ENCODE peak calls at places on chromosomes 11 and 22, in four cellular contexts. One of them, this sample, is unnamed.

GRCh38 chr11:131354251-131354701 is 16.1 kb upstream of the NTM start:
- DNase-seq in K562: no peak
- DNase-seq in HepG2: no peak
- DNase-seq in GM12878: no peak
- DNase-seq in this sample: no peak

GRCh38 chr22:18024276-18024939 is at the start of gene MICAL3:
- DNase-seq in K562: peak; percentile 85
- DNase-seq in HepG2: no peak
- DNase-seq in GM12878: no peak
- DNase-seq in this sample: no peak

GRCh38 chr11:62446091-62446490 is 27.3 kb downstream of the SCGB1A1 start:
- DNase-seq in K562: no peak
- DNase-seq in HepG2: no peak
- DNase-seq in GM12878: no peak
- DNase-seq in this sample: no peak

GRCh38 chr22:37324340-37325023 is 42.2 kb downstream of the CYTH4 start:
- DNase-seq in K562: no peak
- DNase-seq in HepG2: no peak
- DNase-seq in GM12878: no peak
- DNase-seq in this sample: no peak

GRCh38 chr11:24239016-24239720 is 257.7 kb upstream of the LUZP2 start:
- DNase-seq in K562: no peak
- DNase-seq in HepG2: no peak
- DNase-seq in GM12878: no peak
- DNase-seq in this sample: no peak

GRCh38 chr11:102603091-102603490 is 22.0 kb downstream of the MMP20 start:
- DNase-seq in K562: no peak
- DNase-seq in HepG2: peak; percentile 98
- DNase-seq in GM12878: no peak
- DNase-seq in this sample: no peak

GRCh38 chr11:819943-820649 is 1.4 kb downstream of the PNPLA2 start:
- DNase-seq in K562: peak; percentile 80
- DNase-seq in HepG2: peak; percentile 94
- DNase-seq in GM12878: no peak
- DNase-seq in this sample: no peak

GRCh38 chr11:55669376-55669775 is 7.4 kb downstream of the OR4C6 start:
- DNase-seq in K562: no peak
- DNase-seq in HepG2: no peak
- DNase-seq in GM12878: no peak
- DNase-seq in this sample: no peak

GRCh38 chr22:26323013-26323412 is 106.0 kb upstream of the ASPHD2 start:
- DNase-seq in K562: no peak
- DNase-seq in HepG2: no peak
- DNase-seq in GM12878: no peak
- DNase-seq in this sample: no peak

GRCh38 chr11:35554491-35555237 is 29.2 kb upstream of the PAMR1 start:
- DNase-seq in K562: no peak
- DNase-seq in HepG2: no peak
- DNase-seq in GM12878: no peak
- DNase-seq in this sample: no peak

GRCh38 chr11:35558468-35558867 is 33.1 kb upstream of the PAMR1 start:
- DNase-seq in K562: no peak
- DNase-seq in HepG2: no peak
- DNase-seq in GM12878: no peak
- DNase-seq in this sample: no peak

GRCh38 chr11:35553021-35553420 is 27.6 kb upstream of the PAMR1 start:
- DNase-seq in K562: no peak
- DNase-seq in HepG2: no peak
- DNase-seq in GM12878: no peak
- DNase-seq in this sample: no peak

GRCh38 chr11:35553831-35554230 is 28.4 kb upstream of the PAMR1 start:
- DNase-seq in K562: no peak
- DNase-seq in HepG2: no peak
- DNase-seq in GM12878: no peak
- DNase-seq in this sample: no peak

GRCh38 chr11:35555238-35555887 is 29.9 kb upstream of the PAMR1 start:
- DNase-seq in K562: no peak
- DNase-seq in HepG2: no peak
- DNase-seq in GM12878: no peak
- DNase-seq in this sample: no peak
- H2AFZ ChIP-seq in K562: no peak overlapping the region
- H2AFZ ChIP-seq in HepG2: no peak overlapping the region
- H2AFZ ChIP-seq in GM12878: no peak overlapping the region
- H2AFZ ChIP-seq in this sample: peak overlapping the region; percentile 44

DNA sequence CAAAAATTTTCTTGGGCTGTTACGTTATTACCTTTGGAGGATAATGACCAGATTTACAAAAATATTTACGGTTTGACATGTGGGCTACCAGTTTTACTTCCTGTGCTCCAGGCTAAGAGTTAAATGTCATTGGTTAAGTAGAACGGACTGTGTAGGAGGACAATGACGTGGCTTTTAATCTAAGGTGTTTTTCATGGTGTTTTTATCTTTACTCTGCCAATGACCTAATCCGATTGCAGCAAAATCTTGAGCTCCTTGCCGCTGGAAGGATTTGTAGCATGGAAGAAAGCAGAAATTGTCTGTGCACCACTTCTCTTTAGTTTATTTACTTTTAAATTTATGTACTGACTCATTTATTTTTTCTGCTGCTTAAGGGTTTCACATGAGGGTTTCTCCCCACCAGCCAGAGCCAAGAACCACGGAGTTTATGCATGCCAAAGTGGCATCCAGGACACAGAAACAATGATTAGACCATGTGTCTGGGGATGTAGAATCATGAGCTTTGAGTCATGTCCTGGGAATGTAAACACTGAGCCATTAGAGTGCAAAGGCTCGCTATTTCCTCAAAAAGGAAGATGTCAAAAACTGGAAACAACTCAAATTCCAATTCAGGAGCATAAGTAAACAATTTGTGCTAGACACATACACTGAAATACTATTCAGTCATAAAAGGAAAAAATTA is 1.9 kb upstream of the CARD16 start:
- DNase-seq in K562: no peak
- DNase-seq in HepG2: peak; percentile 92
- DNase-seq in GM12878: no peak
- DNase-seq in this sample: no peak
- TF ChIP-seq ZNF274 in K562: no peak
- TF ChIP-seq ZNF274 in HepG2: no peak
- TF ChIP-seq ZNF274 in GM12878: no peak
- TF ChIP-seq ZNF274 in this sample: no peak

GRCh38 chr11:119590651-119591308 is 138.2 kb downstream of the NECTIN1 start:
- DNase-seq in K562: no peak
- DNase-seq in HepG2: no peak
- DNase-seq in GM12878: no peak
- DNase-seq in this sample: no peak
- TF ChIP-seq KDM1A in K562: no peak
- TF ChIP-seq KDM1A in HepG2: no peak
- TF ChIP-seq KDM1A in GM12878: no peak
- TF ChIP-seq KDM1A in this sample: no peak

DNA sequence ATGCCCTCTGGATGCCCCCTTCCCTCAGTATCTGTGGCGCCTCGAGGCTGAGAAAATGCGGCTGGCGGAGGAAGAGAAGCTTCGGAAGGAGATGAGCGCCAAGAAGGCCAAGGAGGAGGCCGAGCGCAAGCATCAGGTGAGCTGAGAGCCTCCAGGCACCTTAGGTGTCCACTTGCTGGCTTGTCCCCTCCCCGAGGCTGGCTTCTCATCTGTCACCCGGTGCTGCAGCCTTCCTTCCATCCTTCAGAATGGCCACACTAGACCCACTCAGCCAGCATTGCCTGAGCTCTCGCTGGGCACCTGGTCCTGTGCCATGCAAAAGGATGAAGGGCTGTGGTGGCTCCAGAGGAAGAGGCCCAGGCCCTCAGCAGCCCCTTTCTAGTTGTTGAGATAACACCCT is 52.3 kb downstream of the MYO7A start:
- DNase-seq in K562: no peak
- DNase-seq in HepG2: no peak
- DNase-seq in GM12878: no peak
- DNase-seq in this sample: no peak
- H2AFZ ChIP-seq in K562: no peak overlapping the region
- H2AFZ ChIP-seq in HepG2: no peak overlapping the region
- H2AFZ ChIP-seq in GM12878: no peak overlapping the region
- H2AFZ ChIP-seq in this sample: no peak overlapping the region

GRCh38 chr11:2459796-2460531 is 15.2 kb downstream of the KCNQ1 start:
- DNase-seq in K562: no peak
- DNase-seq in HepG2: no peak
- DNase-seq in GM12878: no peak
- DNase-seq in this sample: no peak
- TF ChIP-seq ZNF274 in K562: no peak
- TF ChIP-seq ZNF274 in HepG2: no peak
- TF ChIP-seq ZNF274 in GM12878: no peak
- TF ChIP-seq ZNF274 in this sample: no peak

DNA sequence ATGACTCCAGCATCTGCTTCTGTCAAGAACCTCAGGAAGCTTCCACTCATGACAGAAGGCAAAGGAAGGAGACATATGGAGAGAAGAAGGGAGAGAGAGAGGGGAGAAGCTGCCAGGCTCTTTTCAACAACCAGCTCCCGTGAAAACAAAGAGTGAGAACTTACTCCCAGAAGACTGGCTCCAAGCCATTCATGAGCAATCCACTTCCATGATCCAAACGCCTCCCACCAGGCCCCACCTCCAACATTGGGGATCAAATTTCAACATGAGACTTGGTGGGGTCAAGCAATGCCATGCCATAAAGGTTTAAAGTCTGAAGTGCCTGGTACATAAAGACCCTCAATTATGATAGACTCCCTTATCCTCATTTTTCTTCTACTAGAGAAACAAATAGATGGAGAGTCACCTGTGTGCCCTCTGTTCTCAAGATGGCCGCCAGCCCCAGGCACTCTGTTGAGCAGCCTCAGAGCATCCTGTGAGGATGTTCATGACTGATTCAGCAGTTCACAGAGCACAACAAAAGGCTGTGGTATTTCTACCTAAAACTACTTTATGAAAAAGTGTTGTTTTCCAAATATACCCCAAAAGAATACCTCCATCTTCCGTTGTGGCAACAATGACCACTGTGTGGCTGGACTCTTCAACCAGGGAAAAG is 69.0 kb upstream of the CRTAM start:
- DNase-seq in K562: no peak
- DNase-seq in HepG2: no peak
- DNase-seq in GM12878: no peak
- DNase-seq in this sample: no peak
- TF ChIP-seq KDM1A in K562: no peak
- TF ChIP-seq KDM1A in HepG2: no peak
- TF ChIP-seq KDM1A in GM12878: no peak
- TF ChIP-seq KDM1A in this sample: no peak

DNA sequence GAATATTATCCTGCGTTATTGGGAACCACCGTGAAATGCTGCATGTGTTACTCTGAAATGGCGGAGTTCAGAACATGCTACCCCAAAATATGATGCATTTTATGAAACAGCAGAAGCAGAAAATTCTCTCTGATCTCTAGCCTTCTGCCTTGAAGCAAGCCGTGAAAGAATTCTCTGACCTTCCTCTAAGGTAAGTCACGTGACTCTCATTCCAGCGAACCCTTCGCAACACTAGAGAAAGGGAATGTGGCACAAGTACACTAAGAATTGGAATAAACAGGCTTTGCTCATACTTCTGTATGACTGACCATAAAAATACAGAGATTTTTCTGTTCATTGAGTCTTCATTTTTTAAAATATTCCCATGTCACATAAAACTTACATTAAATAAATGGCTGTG is 805.6 kb upstream of the LRRC4C start:
- DNase-seq in K562: no peak
- DNase-seq in HepG2: no peak
- DNase-seq in GM12878: no peak
- DNase-seq in this sample: no peak
- H2AFZ ChIP-seq in K562: no peak overlapping the region
- H2AFZ ChIP-seq in HepG2: no peak overlapping the region
- H2AFZ ChIP-seq in GM12878: no peak overlapping the region
- H2AFZ ChIP-seq in this sample: peak overlapping the region; percentile 86

GRCh38 chr11:35629914-35630313 is 11.7 kb downstream of the FJX1 start:
- DNase-seq in K562: no peak
- DNase-seq in HepG2: peak; percentile 37
- DNase-seq in GM12878: no peak
- DNase-seq in this sample: no peak
- TF ChIP-seq ZNF274 in K562: no peak
- TF ChIP-seq ZNF274 in HepG2: no peak
- TF ChIP-seq ZNF274 in GM12878: no peak
- TF ChIP-seq ZNF274 in this sample: no peak

This sample was measured in H1.